ENCODE peak calls at places on chromosome 9, in seven cellular contexts. One of them, this sample, is unnamed.

GRCh38 chr9:73200694-73201432 is 49.2 kb downstream of the ANXA1 start:
- DNase-seq in BJ: no peak
- DNase-seq in progenitor cell of endocrine pancreas: no peak
- DNase-seq in CD8-positive, alpha-beta T cell: no peak
- DNase-seq in coronary artery: no peak
- DNase-seq in osteocyte: no peak
- DNase-seq in MCF 10A: peak
- DNase-seq in this sample: no peak

GRCh38 chr9:95880011-95880690 is 4.7 kb downstream of the ERCC6L2 start:
- DNase-seq in BJ: no peak
- DNase-seq in progenitor cell of endocrine pancreas: no peak
- DNase-seq in CD8-positive, alpha-beta T cell: no peak
- DNase-seq in coronary artery: no peak
- DNase-seq in osteocyte: no peak
- DNase-seq in MCF 10A: no peak
- DNase-seq in this sample: no peak

GRCh38 chr9:83649080-83649479 is 26.1 kb downstream of the IDNK start:
- DNase-seq in BJ: no peak
- DNase-seq in progenitor cell of endocrine pancreas: peak
- DNase-seq in CD8-positive, alpha-beta T cell: peak
- DNase-seq in coronary artery: no peak
- DNase-seq in osteocyte: no peak
- DNase-seq in MCF 10A: peak
- DNase-seq in this sample: peak

GRCh38 chr9:6567140-6567591 is 78.4 kb downstream of the GLDC start:
- DNase-seq in BJ: peak
- DNase-seq in progenitor cell of endocrine pancreas: no peak
- DNase-seq in CD8-positive, alpha-beta T cell: no peak
- DNase-seq in coronary artery: no peak
- DNase-seq in osteocyte: no peak
- DNase-seq in MCF 10A: peak
- DNase-seq in this sample: no peak

GRCh38 chr9:37747271-37747753 is 6.3 kb upstream of the TRMT10B start:
- DNase-seq in BJ: peak
- DNase-seq in progenitor cell of endocrine pancreas: peak
- DNase-seq in CD8-positive, alpha-beta T cell: peak
- DNase-seq in coronary artery: no peak
- DNase-seq in osteocyte: no peak
- DNase-seq in MCF 10A: peak
- DNase-seq in this sample: peak

GRCh38 chr9:138105561-138106505 is 228.3 kb downstream of the CACNA1B start:
- DNase-seq in BJ: no peak
- DNase-seq in progenitor cell of endocrine pancreas: no peak
- DNase-seq in CD8-positive, alpha-beta T cell: no peak
- DNase-seq in coronary artery: peak
- DNase-seq in osteocyte: peak
- DNase-seq in MCF 10A: no peak
- DNase-seq in this sample: no peak

GRCh38 chr9:34510506-34511159 is 12.2 kb downstream of the ENHO start:
- DNase-seq in BJ: no peak
- DNase-seq in progenitor cell of endocrine pancreas: no peak
- DNase-seq in CD8-positive, alpha-beta T cell: no peak
- DNase-seq in coronary artery: no peak
- DNase-seq in osteocyte: no peak
- DNase-seq in MCF 10A: no peak
- DNase-seq in this sample: no peak

GRCh38 chr9:14343236-14343947 is 29.5 kb upstream of the NFIB start:
- DNase-seq in BJ: no peak
- DNase-seq in progenitor cell of endocrine pancreas: no peak
- DNase-seq in CD8-positive, alpha-beta T cell: no peak
- DNase-seq in coronary artery: no peak
- DNase-seq in osteocyte: no peak
- DNase-seq in MCF 10A: no peak
- DNase-seq in this sample: no peak

GRCh38 chr9:134413890-134414731 is 87.9 kb downstream of the RXRA start:
- DNase-seq in BJ: peak
- DNase-seq in progenitor cell of endocrine pancreas: no peak
- DNase-seq in CD8-positive, alpha-beta T cell: no peak
- DNase-seq in coronary artery: no peak
- DNase-seq in osteocyte: peak
- DNase-seq in MCF 10A: peak
- DNase-seq in this sample: no peak

GRCh38 chr9:120868676-120869359 is 8.2 kb downstream of the PHF19 start:
- DNase-seq in BJ: peak
- DNase-seq in progenitor cell of endocrine pancreas: peak
- DNase-seq in CD8-positive, alpha-beta T cell: peak
- DNase-seq in coronary artery: peak
- DNase-seq in osteocyte: peak
- DNase-seq in MCF 10A: peak
- DNase-seq in this sample: peak
- TF ChIP-seq CTCF in BJ: peak
- TF ChIP-seq CTCF in progenitor cell of endocrine pancreas: peak
- TF ChIP-seq CTCF in CD8-positive, alpha-beta T cell: peak
- TF ChIP-seq CTCF in coronary artery: no peak
- TF ChIP-seq CTCF in osteocyte: no peak
- TF ChIP-seq CTCF in MCF 10A: no peak
- TF ChIP-seq CTCF in this sample: no peak

GRCh38 chr9:22452415-22453010 is 5.9 kb downstream of the DMRTA1 start:
- DNase-seq in BJ: no peak
- DNase-seq in progenitor cell of endocrine pancreas: no peak
- DNase-seq in CD8-positive, alpha-beta T cell: no peak
- DNase-seq in coronary artery: no peak
- DNase-seq in osteocyte: no peak
- DNase-seq in MCF 10A: peak
- DNase-seq in this sample: no peak
- TF ChIP-seq CTCF in BJ: peak
- TF ChIP-seq CTCF in progenitor cell of endocrine pancreas: peak
- TF ChIP-seq CTCF in CD8-positive, alpha-beta T cell: peak
- TF ChIP-seq CTCF in coronary artery: peak
- TF ChIP-seq CTCF in osteocyte: peak
- TF ChIP-seq CTCF in MCF 10A: peak
- TF ChIP-seq CTCF in this sample: peak

GRCh38 chr9:98419260-98419603 is 163.8 kb upstream of the TBC1D2 start:
- DNase-seq in BJ: no peak
- DNase-seq in progenitor cell of endocrine pancreas: no peak
- DNase-seq in CD8-positive, alpha-beta T cell: no peak
- DNase-seq in coronary artery: no peak
- DNase-seq in osteocyte: no peak
- DNase-seq in MCF 10A: no peak
- DNase-seq in this sample: no peak
- TF ChIP-seq CTCF in BJ: no peak
- TF ChIP-seq CTCF in progenitor cell of endocrine pancreas: no peak
- TF ChIP-seq CTCF in CD8-positive, alpha-beta T cell: no peak
- TF ChIP-seq CTCF in coronary artery: no peak
- TF ChIP-seq CTCF in osteocyte: no peak
- TF ChIP-seq CTCF in MCF 10A: no peak
- TF ChIP-seq CTCF in this sample: no peak

DNA sequence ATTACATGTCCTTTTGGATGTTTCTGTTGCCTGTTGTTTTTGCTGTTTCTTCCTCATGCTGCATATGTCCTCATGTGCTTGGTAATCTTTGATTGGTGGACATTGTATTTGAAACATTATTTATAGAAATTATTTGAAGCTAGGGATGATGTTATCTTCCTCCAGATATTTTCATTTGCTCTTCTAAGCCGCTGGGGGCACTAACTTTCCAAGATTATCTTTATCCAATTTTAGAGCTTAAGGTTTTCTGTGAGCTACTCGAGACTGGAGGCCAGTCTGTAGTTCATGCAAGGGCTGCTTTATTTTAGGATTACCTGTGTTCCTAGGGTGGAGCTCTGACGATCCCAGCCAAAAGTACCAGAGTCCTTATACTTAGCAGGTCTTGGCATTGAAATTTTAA is 40.9 kb downstream of the STX17 start:
- DNase-seq in BJ: no peak
- DNase-seq in progenitor cell of endocrine pancreas: no peak
- DNase-seq in CD8-positive, alpha-beta T cell: no peak
- DNase-seq in coronary artery: no peak
- DNase-seq in osteocyte: no peak
- DNase-seq in MCF 10A: no peak
- DNase-seq in this sample: no peak
- TF ChIP-seq CTCF in BJ: peak
- TF ChIP-seq CTCF in progenitor cell of endocrine pancreas: peak
- TF ChIP-seq CTCF in CD8-positive, alpha-beta T cell: no peak
- TF ChIP-seq CTCF in coronary artery: no peak
- TF ChIP-seq CTCF in osteocyte: peak
- TF ChIP-seq CTCF in MCF 10A: no peak
- TF ChIP-seq CTCF in this sample: no peak

GRCh38 chr9:131943397-131943796 is 136.3 kb downstream of the MED27 start:
- DNase-seq in BJ: no peak
- DNase-seq in progenitor cell of endocrine pancreas: no peak
- DNase-seq in CD8-positive, alpha-beta T cell: no peak
- DNase-seq in coronary artery: no peak
- DNase-seq in osteocyte: no peak
- DNase-seq in MCF 10A: no peak
- DNase-seq in this sample: no peak
- TF ChIP-seq CTCF in BJ: no peak
- TF ChIP-seq CTCF in progenitor cell of endocrine pancreas: no peak
- TF ChIP-seq CTCF in CD8-positive, alpha-beta T cell: no peak
- TF ChIP-seq CTCF in coronary artery: no peak
- TF ChIP-seq CTCF in osteocyte: no peak
- TF ChIP-seq CTCF in MCF 10A: no peak
- TF ChIP-seq CTCF in this sample: no peak

DNA sequence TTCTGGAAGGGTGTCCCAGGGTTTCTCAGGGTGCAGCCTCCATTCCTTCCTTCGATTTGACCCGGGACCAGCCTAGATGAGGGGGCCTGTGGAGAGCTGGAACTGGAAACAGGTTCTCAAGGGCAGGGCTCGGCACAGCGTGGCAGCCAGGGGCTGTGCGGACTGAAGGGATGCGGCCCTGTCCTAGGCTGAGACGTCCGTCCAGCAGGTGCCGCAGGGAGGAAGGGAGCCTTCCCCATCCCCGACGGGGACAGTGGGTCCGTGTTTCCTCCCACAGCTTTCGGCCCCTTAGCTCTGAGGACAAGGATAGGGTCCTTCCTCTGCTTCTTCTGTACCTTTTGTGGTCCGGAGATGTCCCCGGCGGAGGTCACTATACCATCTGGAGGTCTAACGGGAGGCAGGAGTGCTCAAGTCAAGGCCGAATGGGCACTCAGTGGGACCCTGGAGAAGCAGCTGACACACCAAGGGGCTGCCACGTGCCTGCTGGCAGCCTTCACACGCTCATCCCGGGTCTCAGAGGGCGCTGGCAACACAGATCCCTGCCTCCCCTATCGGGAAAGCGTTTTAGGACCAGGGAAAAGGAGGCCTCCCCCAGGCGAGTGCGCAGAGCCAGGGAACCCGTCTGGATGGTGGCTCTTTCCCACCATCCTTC is 49.9 kb downstream of the USP20 start:
- DNase-seq in BJ: no peak
- DNase-seq in progenitor cell of endocrine pancreas: no peak
- DNase-seq in CD8-positive, alpha-beta T cell: no peak
- DNase-seq in coronary artery: no peak
- DNase-seq in osteocyte: no peak
- DNase-seq in MCF 10A: peak
- DNase-seq in this sample: peak
- TF ChIP-seq CTCF in BJ: peak
- TF ChIP-seq CTCF in progenitor cell of endocrine pancreas: no peak
- TF ChIP-seq CTCF in CD8-positive, alpha-beta T cell: no peak
- TF ChIP-seq CTCF in coronary artery: no peak
- TF ChIP-seq CTCF in osteocyte: no peak
- TF ChIP-seq CTCF in MCF 10A: no peak
- TF ChIP-seq CTCF in this sample: no peak

This sample was measured in activated B cell treated with CpG ODN at 0.5 μM for 24 hours.